ENCODE peak calls at places on chromosomes 13 and 19, in seven cellular contexts. One of them, this sample, is unnamed.

GRCh38 chr13:33953203-33953602 is 135.3 kb downstream of the RFC3 start:
- DNase-seq in HepG2: no peak
- DNase-seq in HCT116: no peak
- DNase-seq in GM23338: no peak
- DNase-seq in endothelial cell of umbilical vein: peak; percentile 13
- DNase-seq in H1: no peak
- DNase-seq in transverse colon: no peak
- DNase-seq in this sample: no peak

GRCh38 chr19:10871711-10872550 is 578 bp downstream of the CARM1 start:
- DNase-seq in HCT116: no peak
- DNase-seq in HepG2: no peak
- DNase-seq in GM23338: peak; percentile 58
- DNase-seq in H1: no peak
- DNase-seq in endothelial cell of umbilical vein: peak; percentile 12
- DNase-seq in transverse colon: peak; percentile 44
- DNase-seq in this sample: peak; percentile 83

GRCh38 chr19:3463039-3463958 is 17.0 kb downstream of the SMIM24 start:
- DNase-seq in GM23338: peak; percentile 63
- DNase-seq in HCT116: no peak
- DNase-seq in transverse colon: no peak
- DNase-seq in endothelial cell of umbilical vein: no peak
- DNase-seq in H1: peak; percentile 67
- DNase-seq in HepG2: no peak
- DNase-seq in this sample: no peak

GRCh38 chr13:35724480-35724879 is 248.0 kb upstream of the MAB21L1 start:
- DNase-seq in HepG2: no peak
- DNase-seq in transverse colon: no peak
- DNase-seq in endothelial cell of umbilical vein: no peak
- DNase-seq in H1: no peak
- DNase-seq in HCT116: no peak
- DNase-seq in GM23338: no peak
- DNase-seq in this sample: no peak

GRCh38 chr19:3586124-3586626 is 897 bp downstream of the GIPC3 start:
- DNase-seq in HepG2: no peak
- DNase-seq in GM23338: peak; percentile 87
- DNase-seq in endothelial cell of umbilical vein: no peak
- DNase-seq in transverse colon: no peak
- DNase-seq in HCT116: no peak
- DNase-seq in H1: peak; percentile 89
- DNase-seq in this sample: no peak

GRCh38 chr13:23922005-23922932 is 25.0 kb upstream of the C1QTNF9B start:
- DNase-seq in transverse colon: no peak
- DNase-seq in HepG2: no peak
- DNase-seq in endothelial cell of umbilical vein: peak; percentile 53
- DNase-seq in GM23338: peak; percentile 52
- DNase-seq in H1: no peak
- DNase-seq in HCT116: no peak
- DNase-seq in this sample: no peak

GRCh38 chr19:54518844-54519243 is 16.2 kb downstream of the LAIR2 start:
- DNase-seq in H1: no peak
- DNase-seq in HepG2: peak; percentile 27
- DNase-seq in endothelial cell of umbilical vein: peak; percentile 68
- DNase-seq in GM23338: no peak
- DNase-seq in HCT116: no peak
- DNase-seq in transverse colon: no peak
- DNase-seq in this sample: no peak

GRCh38 chr19:33416307-33417215 is 43.1 kb downstream of the CEBPG start:
- DNase-seq in HepG2: peak; percentile 44
- DNase-seq in H1: peak; percentile 91
- DNase-seq in GM23338: peak; percentile 90
- DNase-seq in HCT116: peak; percentile 52
- DNase-seq in transverse colon: peak; percentile 71
- DNase-seq in endothelial cell of umbilical vein: peak; percentile 62
- DNase-seq in this sample: peak; percentile 77

GRCh38 chr13:110231348-110232047 is 75.5 kb downstream of the COL4A1 start:
- DNase-seq in transverse colon: no peak
- DNase-seq in H1: no peak
- DNase-seq in endothelial cell of umbilical vein: no peak
- DNase-seq in HCT116: no peak
- DNase-seq in HepG2: no peak
- DNase-seq in GM23338: no peak
- DNase-seq in this sample: peak; percentile 48
- H3K4me1 ChIP-seq in transverse colon: peaks cover 19% of the 10 kb centered on the region
- H3K4me1 ChIP-seq in H1: no peaks in the 10 kb centered on the region
- H3K4me1 ChIP-seq in endothelial cell of umbilical vein: peaks cover 39% of the 10 kb centered on the region
- H3K4me1 ChIP-seq in HCT116: no peaks in the 10 kb centered on the region
- H3K4me1 ChIP-seq in HepG2: no peaks in the 10 kb centered on the region
- H3K4me1 ChIP-seq in GM23338: no peaks in the 10 kb centered on the region
- H3K4me1 ChIP-seq in this sample: peaks cover 54% of the 10 kb centered on the region

DNA sequence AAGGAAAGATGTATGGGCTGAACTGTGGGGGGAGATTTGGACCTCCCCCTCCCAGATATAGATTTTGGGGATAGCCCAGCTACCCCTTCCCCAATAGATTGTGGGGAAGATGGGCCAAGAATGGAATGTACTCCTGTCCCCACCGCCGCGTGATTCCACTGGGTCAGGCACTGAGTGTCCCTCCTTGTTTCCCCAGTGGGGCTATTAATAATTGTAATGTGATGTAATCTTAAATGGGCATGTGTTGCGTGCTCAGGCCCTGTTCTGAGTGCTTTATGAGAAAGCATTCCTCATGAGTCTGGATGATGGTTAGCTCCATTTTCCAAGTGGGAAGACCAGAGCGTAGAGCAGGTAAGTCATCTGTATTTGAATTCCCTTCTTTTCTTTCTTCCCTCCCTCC is 1.4 kb downstream of the PSMD8 start:
- DNase-seq in H1: no peak
- DNase-seq in endothelial cell of umbilical vein: no peak
- DNase-seq in HCT116: no peak
- DNase-seq in HepG2: no peak
- DNase-seq in transverse colon: no peak
- DNase-seq in GM23338: no peak
- DNase-seq in this sample: no peak
- H3K4me3 ChIP-seq in H1: peak overlapping the region; percentile 88
- H3K4me3 ChIP-seq in endothelial cell of umbilical vein: peak overlapping the region; percentile 70
- H3K4me3 ChIP-seq in HCT116: peak overlapping the region; percentile 97
- H3K4me3 ChIP-seq in HepG2: peak overlapping the region; percentile 87
- H3K4me3 ChIP-seq in transverse colon: peak overlapping the region; percentile 82
- H3K4me3 ChIP-seq in GM23338: peak overlapping the region; percentile 90
- H3K4me3 ChIP-seq in this sample: peak overlapping the region; percentile 70

DNA sequence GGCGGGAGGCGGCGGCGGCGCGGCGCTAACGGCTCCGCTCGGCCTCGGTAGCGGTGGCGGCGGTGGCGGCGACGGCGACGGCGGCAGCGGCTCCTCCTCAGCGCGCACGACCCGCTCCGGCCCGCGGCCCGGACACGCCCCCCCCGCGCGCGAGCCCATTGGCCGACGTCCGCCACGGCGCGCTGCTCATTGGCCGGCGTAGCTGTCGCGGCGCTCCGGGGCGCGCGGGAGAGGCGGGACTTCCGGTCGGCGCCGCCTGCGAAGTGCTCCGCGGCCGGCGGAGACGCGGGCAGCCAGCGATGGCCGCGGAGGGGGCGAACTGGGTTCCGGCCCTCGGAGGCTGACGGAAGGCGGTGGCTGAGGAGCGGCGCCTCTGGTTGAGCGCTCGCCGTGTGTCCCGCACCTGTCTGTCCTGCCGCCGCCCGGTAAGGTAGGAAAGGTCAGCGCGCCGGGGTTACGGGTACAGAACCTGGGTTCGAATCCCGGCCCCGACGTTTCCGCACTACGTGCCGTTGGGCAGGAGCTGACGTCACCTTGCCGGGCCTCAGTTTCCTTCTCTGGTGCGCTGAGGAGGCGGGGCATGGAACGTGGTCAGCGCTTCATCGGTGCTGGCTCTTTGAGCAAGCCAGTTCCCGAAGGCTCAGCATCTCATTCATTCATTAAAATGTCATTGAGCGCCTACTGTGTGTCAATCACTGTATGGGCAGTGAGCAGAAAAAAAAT is at the start of gene ELAVL1:
- DNase-seq in GM23338: peak; percentile 93
- DNase-seq in transverse colon: peak; percentile 92
- DNase-seq in HCT116: peak; percentile 73
- DNase-seq in HepG2: peak; percentile 74
- DNase-seq in endothelial cell of umbilical vein: peak; percentile 88
- DNase-seq in H1: peak; percentile 94
- DNase-seq in this sample: peak; percentile 93
- TF ChIP-seq POLR2AphosphoS5 in GM23338: peak; percentile 69
- TF ChIP-seq POLR2AphosphoS5 in transverse colon: peak; percentile 21
- TF ChIP-seq POLR2AphosphoS5 in HCT116: peak; percentile 86
- TF ChIP-seq POLR2AphosphoS5 in HepG2: peak; percentile 63
- TF ChIP-seq POLR2AphosphoS5 in endothelial cell of umbilical vein: peak; percentile 75
- TF ChIP-seq POLR2AphosphoS5 in H1: peak; percentile 61
- TF ChIP-seq POLR2AphosphoS5 in this sample: no peak

GRCh38 chr13:40570930-40571329 is 95.5 kb downstream of the FOXO1 start:
- DNase-seq in GM23338: no peak
- DNase-seq in HepG2: no peak
- DNase-seq in H1: no peak
- DNase-seq in HCT116: no peak
- DNase-seq in endothelial cell of umbilical vein: no peak
- DNase-seq in transverse colon: no peak
- DNase-seq in this sample: no peak

GRCh38 chr13:40565282-40566148 is 100.9 kb downstream of the FOXO1 start:
- DNase-seq in endothelial cell of umbilical vein: peak; percentile 58
- DNase-seq in H1: no peak
- DNase-seq in HCT116: no peak
- DNase-seq in GM23338: no peak
- DNase-seq in transverse colon: no peak
- DNase-seq in HepG2: no peak
- DNase-seq in this sample: no peak

GRCh38 chr13:40568672-40569350 is 97.6 kb downstream of the FOXO1 start:
- DNase-seq in HCT116: no peak
- DNase-seq in HepG2: peak; percentile 69
- DNase-seq in H1: no peak
- DNase-seq in transverse colon: no peak
- DNase-seq in endothelial cell of umbilical vein: peak; percentile 75
- DNase-seq in GM23338: no peak
- DNase-seq in this sample: no peak

GRCh38 chr13:40566811-40567210 is 99.6 kb downstream of the FOXO1 start:
- DNase-seq in HCT116: no peak
- DNase-seq in transverse colon: no peak
- DNase-seq in endothelial cell of umbilical vein: no peak
- DNase-seq in GM23338: no peak
- DNase-seq in H1: no peak
- DNase-seq in HepG2: no peak
- DNase-seq in this sample: no peak

DNA sequence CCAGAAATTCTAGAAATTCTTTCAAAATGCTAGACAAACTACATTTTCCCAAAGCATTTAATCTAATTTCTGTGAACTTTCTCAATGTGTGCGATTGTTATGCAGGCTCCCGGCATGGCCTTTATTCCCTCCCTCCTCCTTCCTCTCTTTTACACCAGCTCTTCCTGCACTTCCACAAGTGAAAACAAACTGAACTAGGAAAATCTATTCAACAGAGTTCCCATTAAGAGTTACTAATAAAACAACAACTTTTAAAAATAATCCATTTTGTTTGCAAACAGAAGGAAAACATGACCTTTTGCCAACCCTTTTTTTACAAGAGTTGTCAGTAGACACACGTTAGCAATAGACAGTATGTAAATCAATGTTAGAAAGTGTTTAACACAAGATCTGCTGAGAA is 98.2 kb downstream of the FOXO1 start:
- DNase-seq in HCT116: no peak
- DNase-seq in transverse colon: no peak
- DNase-seq in endothelial cell of umbilical vein: peak; percentile 80
- DNase-seq in HepG2: no peak
- DNase-seq in H1: no peak
- DNase-seq in GM23338: no peak
- DNase-seq in this sample: no peak
- H3K4me1 ChIP-seq in HCT116: no peaks in the 10 kb centered on the region
- H3K4me1 ChIP-seq in transverse colon: peaks cover 22% of the 10 kb centered on the region
- H3K4me1 ChIP-seq in endothelial cell of umbilical vein: peaks cover 50% of the 10 kb centered on the region
- H3K4me1 ChIP-seq in HepG2: peaks cover 99% of the 10 kb centered on the region
- H3K4me1 ChIP-seq in H1: peaks cover 15% of the 10 kb centered on the region
- H3K4me1 ChIP-seq in GM23338: peaks cover 85% of the 10 kb centered on the region
- H3K4me1 ChIP-seq in this sample: no peaks in the 10 kb centered on the region

GRCh38 chr19:57231686-57232085 is 863 bp downstream of the AURKC start:
- DNase-seq in HCT116: no peak
- DNase-seq in GM23338: peak; percentile 12
- DNase-seq in H1: no peak
- DNase-seq in endothelial cell of umbilical vein: no peak
- DNase-seq in HepG2: no peak
- DNase-seq in transverse colon: no peak
- DNase-seq in this sample: no peak
- H3K4me3 ChIP-seq in HCT116: no peak overlapping the region
- H3K4me3 ChIP-seq in GM23338: peak overlapping the region; percentile 53
- H3K4me3 ChIP-seq in H1: peak overlapping the region; percentile 43
- H3K4me3 ChIP-seq in endothelial cell of umbilical vein: no peak overlapping the region
- H3K4me3 ChIP-seq in HepG2: no peak overlapping the region
- H3K4me3 ChIP-seq in transverse colon: no peak overlapping the region
- H3K4me3 ChIP-seq in this sample: no peak overlapping the region

GRCh38 chr19:16091546-16092475 is 15.5 kb downstream of the TPM4 start:
- DNase-seq in HepG2: no peak
- DNase-seq in transverse colon: no peak
- DNase-seq in HCT116: no peak
- DNase-seq in H1: no peak
- DNase-seq in GM23338: no peak
- DNase-seq in endothelial cell of umbilical vein: no peak
- DNase-seq in this sample: no peak

GRCh38 chr19:16085115-16085514 is 8.8 kb downstream of the TPM4 start:
- DNase-seq in GM23338: no peak
- DNase-seq in transverse colon: no peak
- DNase-seq in H1: no peak
- DNase-seq in HepG2: no peak
- DNase-seq in endothelial cell of umbilical vein: no peak
- DNase-seq in HCT116: no peak
- DNase-seq in this sample: no peak

GRCh38 chr19:16088985-16089846 is 12.9 kb downstream of the TPM4 start:
- DNase-seq in endothelial cell of umbilical vein: no peak
- DNase-seq in transverse colon: no peak
- DNase-seq in HCT116: no peak
- DNase-seq in GM23338: no peak
- DNase-seq in H1: no peak
- DNase-seq in HepG2: peak; percentile 90
- DNase-seq in this sample: no peak

GRCh38 chr19:16087940-16088339 is 11.6 kb downstream of the TPM4 start:
- DNase-seq in transverse colon: no peak
- DNase-seq in endothelial cell of umbilical vein: no peak
- DNase-seq in HCT116: no peak
- DNase-seq in HepG2: no peak
- DNase-seq in H1: no peak
- DNase-seq in GM23338: no peak
- DNase-seq in this sample: no peak

GRCh38 chr19:16088351-16088984 is 12.2 kb downstream of the TPM4 start:
- DNase-seq in HCT116: no peak
- DNase-seq in HepG2: no peak
- DNase-seq in transverse colon: no peak
- DNase-seq in endothelial cell of umbilical vein: no peak
- DNase-seq in GM23338: no peak
- DNase-seq in H1: no peak
- DNase-seq in this sample: peak; percentile 73
- TF ChIP-seq POLR2AphosphoS5 in HCT116: no peak
- TF ChIP-seq POLR2AphosphoS5 in HepG2: no peak
- TF ChIP-seq POLR2AphosphoS5 in transverse colon: peak; percentile 8
- TF ChIP-seq POLR2AphosphoS5 in endothelial cell of umbilical vein: no peak
- TF ChIP-seq POLR2AphosphoS5 in GM23338: no peak
- TF ChIP-seq POLR2AphosphoS5 in H1: no peak
- TF ChIP-seq POLR2AphosphoS5 in this sample: peak; percentile 42

This sample was measured in sigmoid colon.